ENCODE peak calls at places on chromosomes 5 and 9, in four cellular contexts. W is adrenal gland, T is sigmoid colon, S is transverse colon. X is an unnamed sample.

GRCh38 chr5:3612561-3613175 is 17.0 kb downstream of the IRX1 start:
- DNase-seq in W (no peak), T (no peak), S (no peak), X (no peak)

GRCh38 chr9:89617978-89618377 is 13.2 kb downstream of the GADD45G start:
- DNase-seq in W (no peak), T (no peak), S (no peak), X (no peak)

GRCh38 chr9:87569008-87569908 is 71.6 kb downstream of the DAPK1 start:
- DNase-seq in W (no peak), T (no peak), S (no peak), X (no peak)

GRCh38 chr5:136192526-136193395 is at the start of gene SMIM32:
- DNase-seq in W (no peak), T (peak), S (peak), X (no peak)

GRCh38 chr5:176979669-176980068 is 26.9 kb downstream of the UIMC1 start:
- DNase-seq in W (no peak), T (no peak), S (no peak), X (no peak)

GRCh38 chr5:410911-411517 is 32.0 kb upstream of the EXOC3 start:
- DNase-seq in W (no peak), T (no peak), S (no peak), X (no peak)

GRCh38 chr5:115209279-115209678 is 39.6 kb upstream of the TRIM36 start:
- DNase-seq in W (peak), T (no peak), S (peak), X (no peak)

GRCh38 chr5:120405923-120406322 is 58.2 kb upstream of the PRR16 start:
- DNase-seq in W (no peak), T (no peak), S (no peak), X (no peak)

GRCh38 chr5:93330506-93330905 is 250.5 kb downstream of the NR2F1-AS1 start:
- DNase-seq in W (no peak), T (no peak), S (no peak), X (no peak)

GRCh38 chr9:124658165-124659017 is 112.7 kb downstream of the NR6A1 start:
- DNase-seq in W (peak), T (peak), S (peak), X (peak)
- TF ChIP-seq POLR2A in W (peak), T (no peak), S (peak), X (no peak)

DNA sequence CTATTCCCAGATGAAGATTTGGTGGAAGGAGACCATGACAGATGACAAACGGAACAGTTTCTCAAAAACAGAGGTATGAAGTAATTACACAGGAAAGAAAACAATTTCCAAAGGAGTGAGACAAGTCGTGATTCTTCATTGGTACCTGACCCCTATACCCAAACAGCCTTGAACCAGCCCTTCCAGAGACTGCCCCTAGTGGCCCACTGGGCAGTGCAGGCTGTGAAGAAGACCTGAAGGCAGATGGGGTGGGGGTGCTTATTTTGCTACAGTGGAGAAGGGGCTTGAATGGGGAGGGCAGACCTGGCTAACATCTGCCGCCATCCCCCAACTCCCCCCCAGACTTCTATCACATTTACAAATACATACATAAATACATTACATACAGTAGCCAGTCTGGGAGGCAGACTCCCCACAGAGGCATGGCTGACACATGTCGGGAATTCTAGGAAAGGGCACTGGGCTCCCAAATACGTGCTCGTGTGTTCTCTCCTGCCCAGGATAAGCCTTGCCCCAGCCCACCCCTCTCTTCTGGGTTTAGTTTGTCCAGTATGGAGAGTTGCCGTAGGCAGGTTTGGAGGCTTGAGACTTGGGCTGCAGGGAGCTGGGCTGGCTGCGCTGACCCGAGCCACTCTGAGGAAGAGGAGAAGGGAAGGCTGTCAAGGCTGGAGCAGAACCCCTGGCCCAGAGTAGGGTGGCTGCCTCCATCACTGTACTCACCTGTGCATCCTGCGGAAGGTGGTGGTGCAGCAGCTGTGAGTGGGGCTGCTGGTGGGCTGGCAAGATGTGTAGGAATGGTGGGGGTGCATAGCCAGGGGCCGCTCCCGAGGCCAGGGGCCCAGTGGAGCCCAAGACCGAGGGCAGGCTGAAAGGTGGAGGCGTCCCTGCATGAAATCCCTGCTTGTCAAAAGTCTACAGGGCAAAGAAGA is 105.3 kb downstream of the UBE2R2 start:
- DNase-seq in W (no peak), T (no peak), S (no peak), X (no peak)
- TF ChIP-seq POLR2A in W (no peak), T (no peak), S (no peak), X (no peak)

GRCh38 chr9:91424403-91425176 is 958 bp upstream of the NFIL3 start:
- DNase-seq in W (peak), T (peak), S (peak), X (no peak)
- TF ChIP-seq POLR2A in W (no peak), T (peak), S (peak), X (no peak)

DNA sequence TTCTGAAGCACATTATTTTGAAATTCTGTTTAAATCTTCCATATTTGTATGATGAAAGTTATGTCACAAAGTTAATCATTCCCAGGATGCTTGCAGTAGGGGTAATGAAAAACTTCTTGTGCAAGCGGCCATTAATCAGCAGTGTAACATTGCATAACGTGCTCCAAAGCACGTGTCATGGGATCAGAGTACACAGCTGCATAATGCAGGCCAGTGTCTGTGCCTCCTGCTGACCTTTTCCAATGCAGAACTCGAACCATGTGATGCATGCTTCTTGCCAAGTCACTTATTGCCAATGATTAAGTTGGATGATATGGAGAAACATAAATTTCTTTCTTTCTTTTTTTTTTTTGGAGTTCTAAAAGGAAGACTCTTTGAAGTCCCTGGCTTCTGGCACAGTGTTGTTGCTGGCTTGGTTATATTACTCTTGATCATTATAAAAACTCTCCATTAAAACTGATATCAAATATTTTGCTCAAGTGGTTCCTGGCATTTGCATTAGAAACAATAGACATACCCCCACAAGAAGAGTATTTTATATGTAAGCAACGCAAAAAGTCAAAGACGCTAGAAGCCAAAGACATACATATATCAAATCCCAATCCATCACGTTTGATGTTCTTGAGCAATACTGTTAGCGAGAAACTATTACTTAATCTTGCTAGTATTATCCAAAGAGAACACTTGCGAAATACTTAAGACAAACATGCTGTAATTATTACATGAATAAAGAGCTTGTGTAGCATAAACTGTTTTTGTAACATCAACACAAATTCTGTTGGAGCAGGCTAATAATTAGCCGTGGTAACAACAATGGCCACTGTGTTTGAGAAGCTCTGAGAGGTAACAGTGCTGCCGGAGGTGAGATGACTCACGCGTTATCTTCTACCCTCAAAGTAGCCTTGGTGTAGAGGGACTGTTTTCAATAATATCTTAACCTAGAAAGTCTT is 164.2 kb downstream of the AUH start:
- DNase-seq in W (peak), T (peak), S (peak), X (no peak)
- TF ChIP-seq POLR2A in W (no peak), T (no peak), S (no peak), X (no peak)

DNA sequence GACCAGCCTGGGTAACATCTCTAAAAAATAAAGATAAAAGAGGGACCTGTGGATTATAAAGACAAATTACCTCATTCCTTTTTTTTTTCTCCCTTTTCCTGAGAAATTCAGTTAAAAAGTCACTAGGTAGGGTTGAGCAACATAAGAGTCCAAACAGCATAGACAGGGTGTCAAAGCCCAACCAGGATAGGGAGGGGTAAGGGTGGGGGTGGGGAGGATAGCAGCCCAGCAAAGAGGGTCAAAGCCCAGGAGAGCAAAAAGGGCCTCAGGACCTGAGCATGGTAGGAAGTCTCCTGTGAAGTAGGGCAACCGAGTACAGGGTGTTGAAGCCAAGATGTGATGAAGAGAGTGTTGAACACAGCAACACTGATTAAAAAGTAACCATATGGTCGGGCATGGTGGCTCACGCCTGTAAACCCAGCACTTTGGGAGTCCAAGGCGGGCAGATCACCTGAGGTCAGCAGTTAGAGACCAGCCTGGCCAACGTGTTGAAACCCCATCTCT is 5.7 kb upstream of the B4GALT1 start:
- DNase-seq in W (no peak), T (no peak), S (no peak), X (no peak)
- TF ChIP-seq POLR2A in W (no peak), T (no peak), S (no peak), X (no peak)

GRCh38 chr9:125241000-125241862 is at the start of gene HSPA5:
- DNase-seq in W (peak), T (peak), S (peak), X (peak)

GRCh38 chr9:125243792-125244260 is 2.7 kb upstream of the HSPA5 start:
- DNase-seq in W (no peak), T (no peak), S (no peak), X (no peak)

GRCh38 chr9:125240649-125240999 is 519 bp downstream of the HSPA5 start:
- DNase-seq in W (peak), T (no peak), S (peak), X (no peak)

GRCh38 chr9:125239631-125240597 is 1.2 kb downstream of the HSPA5 start:
- DNase-seq in W (no peak), T (no peak), S (no peak), X (no peak)

GRCh38 chr9:125241863-125242739 is 958 bp upstream of the HSPA5 start:
- DNase-seq in W (peak), T (peak), S (peak), X (no peak)
- TF ChIP-seq POLR2A in W (no peak), T (no peak), S (no peak), X (no peak)

DNA sequence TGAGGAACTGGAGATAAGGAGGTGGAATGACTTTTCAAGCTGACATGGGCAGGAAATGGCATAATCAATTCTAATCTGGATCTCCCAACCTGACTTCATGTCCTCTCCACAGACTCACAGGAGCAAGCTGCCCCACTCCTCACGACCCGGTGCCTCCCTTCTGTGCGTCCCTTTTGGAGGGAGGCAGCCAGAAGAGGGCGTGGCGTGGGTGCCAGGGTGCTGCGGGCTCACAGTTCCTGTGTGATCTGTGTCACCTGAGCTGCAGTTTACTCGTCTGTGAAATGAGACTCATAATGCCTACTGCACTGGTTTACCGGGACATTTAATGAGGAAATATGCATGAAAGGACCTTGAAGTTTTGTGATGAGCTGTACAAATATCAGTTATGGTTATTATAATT is 207.4 kb downstream of the DAB2IP start:
- DNase-seq in W (no peak), T (no peak), S (no peak), X (peak)
- TF ChIP-seq POLR2A in W (no peak), T (no peak), S (no peak), X (no peak)

GRCh38 chr9:86102626-86103025 is 3.3 kb upstream of the GOLM1 start:
- DNase-seq in W (no peak), T (no peak), S (peak), X (no peak)

GRCh38 chr9:86097510-86098224 is 1.7 kb downstream of the GOLM1 start:
- DNase-seq in W (no peak), T (no peak), S (peak), X (no peak)

GRCh38 chr9:86096382-86096781 is 3.0 kb downstream of the GOLM1 start:
- DNase-seq in W (no peak), T (no peak), S (no peak), X (no peak)

GRCh38 chr9:86098793-86099694 is at the start of gene GOLM1:
- DNase-seq in W (peak), T (peak), S (peak), X (no peak)

GRCh38 chr9:86099695-86100364 is 472 bp upstream of the GOLM1 start:
- DNase-seq in W (peak), T (peak), S (peak), X (no peak)
- TF ChIP-seq POLR2A in W (peak), T (no peak), S (peak), X (no peak)

GRCh38 chr9:93574900-93575705 is 1.3 kb upstream of the PHF2 start:
- DNase-seq in W (no peak), T (peak), S (no peak), X (peak)

GRCh38 chr9:93575706-93576295 is 583 bp upstream of the PHF2 start:
- DNase-seq in W (peak), T (no peak), S (peak), X (peak)

GRCh38 chr9:93577045-93577939 is 908 bp downstream of the PHF2 start:
- DNase-seq in W (no peak), T (no peak), S (peak), X (no peak)

GRCh38 chr9:93577940-93578682 is 1.7 kb downstream of the PHF2 start:
- DNase-seq in W (peak), T (no peak), S (no peak), X (peak)

DNA sequence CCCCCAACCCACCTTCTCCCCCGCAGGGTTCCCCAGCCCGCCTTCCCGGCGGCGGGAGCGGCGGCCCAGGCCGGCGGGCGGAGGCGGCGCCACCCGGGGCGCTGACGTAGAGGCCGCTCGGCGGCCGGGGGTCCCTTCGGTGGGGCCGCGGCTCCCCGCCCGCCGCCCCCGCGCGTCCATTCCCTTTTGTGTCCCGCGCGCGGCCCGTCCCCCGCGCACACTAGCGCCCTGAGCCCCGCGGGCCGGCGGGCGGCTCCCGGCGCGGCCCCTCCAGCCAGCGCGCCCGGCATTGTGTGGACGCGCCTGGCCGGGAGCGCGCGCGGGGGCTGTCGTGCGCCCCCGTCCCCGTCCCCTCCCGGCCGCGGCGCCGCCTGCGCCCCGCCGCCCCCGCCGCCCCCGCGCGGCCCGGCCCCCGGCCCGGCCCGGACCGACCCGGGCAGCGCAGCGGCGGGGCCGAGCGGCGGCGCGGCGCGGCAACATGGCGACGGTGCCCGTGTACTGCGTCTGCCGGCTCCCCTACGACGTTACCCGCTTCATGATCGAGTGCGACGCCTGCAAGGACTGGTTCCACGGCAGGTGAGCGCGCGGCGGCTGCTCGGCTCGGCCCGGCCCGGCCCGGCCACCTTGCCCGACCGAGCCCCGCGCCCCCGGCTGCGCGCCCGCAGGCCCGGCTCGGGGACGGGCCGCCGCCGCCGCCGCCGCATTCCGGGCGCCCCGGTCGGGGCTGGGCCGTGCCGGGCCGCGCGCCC is at the start of gene PHF2:
- DNase-seq in W (no peak), T (no peak), S (no peak), X (no peak)
- TF ChIP-seq POLR2A in W (peak), T (no peak), S (no peak), X (no peak)